ENCODE peak calls at places on chromosomes 7 and 10, in ten cellular contexts. G is iris pigment epithelial cell; Q is non-pigmented ciliary epithelial cell; J is mucosa of gallbladder; I is NCI-H1694 treated with DMSO at 0.1 percent for 48 hours; X is A549; A is nucleus accumbens; E is amygdala; C is naive thymus-derived CD4-positive, alpha-beta T cell; U is kidney tubule cell. L is an unnamed sample.

GRCh38 chr7:13508586-13508985 is 480.9 kb downstream of the ETV1 start:
- DNase-seq in Q (no peak), C (no peak), E (no peak), X (no peak), I (peak), J (no peak), U (no peak), A (no peak), G (peak), L (no peak)

GRCh38 chr10:71729023-71729649 is 9.6 kb upstream of the C10orf105 start:
- DNase-seq in A (no peak), I (no peak), E (no peak), J (peak), X (peak), U (peak), G (no peak), Q (no peak), C (no peak), L (no peak)

GRCh38 chr10:44761076-44761475 is 150.1 kb upstream of the TMEM72 start:
- DNase-seq in A (no peak), C (no peak), G (peak), J (no peak), Q (no peak), U (no peak), E (no peak), X (no peak), I (no peak), L (no peak)

GRCh38 chr7:117012284-117013174 is 59.2 kb downstream of the ST7 start:
- DNase-seq in X (peak), J (no peak), G (peak), E (no peak), U (peak), A (no peak), C (no peak), Q (no peak), I (peak), L (peak)

GRCh38 chr10:14891151-14891550 is 12.5 kb downstream of the SUV39H2 start:
- DNase-seq in I (no peak), X (no peak), U (no peak), C (no peak), G (no peak), J (no peak), Q (no peak), E (no peak), A (no peak), L (no peak)

GRCh38 chr7:22782616-22783232 is 39.9 kb downstream of the TOMM7 start:
- DNase-seq in J (peak), E (no peak), I (peak), A (no peak), Q (no peak), X (peak), G (peak), U (peak), C (peak), L (peak)

GRCh38 chr7:70569335-70569819 is 562.6 kb upstream of the GALNT17 start:
- DNase-seq in C (no peak), J (no peak), X (no peak), E (no peak), G (peak), U (peak), A (no peak), Q (peak), I (peak), L (no peak)

GRCh38 chr10:22556774-22557173 is 157.6 kb downstream of the PIP4K2A start:
- DNase-seq in E (no peak), X (no peak), Q (no peak), A (no peak), U (no peak), I (no peak), G (no peak), J (no peak), C (no peak), L (no peak)